ENCODE peak calls at places on chromosome 4, in four cellular contexts. H, N, I and D are unnamed samples.

GRCh38 chr4:8760561-8760960 is 111.1 kb downstream of the HMX1 start:
- DNase-seq in H (no peak), N (no peak), I (no peak), D (no peak)

GRCh38 chr4:88107406-88108107 is 50.9 kb downstream of the ABCG2 start:
- DNase-seq in H (peak), N (no peak), I (peak), D (no peak)

GRCh38 chr4:161936625-161937133 is 227.1 kb downstream of the FSTL5 start:
- DNase-seq in H (no peak), N (no peak), I (no peak), D (no peak)

GRCh38 chr4:20254517-20255250 is 3.0 kb downstream of the SLIT2 start:
- DNase-seq in H (no peak), N (no peak), I (no peak), D (peak)

GRCh38 chr4:6472008-6472386 is 417 bp downstream of the PPP2R2C start:
- DNase-seq in H (no peak), N (no peak), I (no peak), D (no peak)

GRCh38 chr4:168877779-168878491 is 132.1 kb downstream of the CBR4 start:
- DNase-seq in H (no peak), N (no peak), I (peak), D (no peak)

GRCh38 chr4:91746551-91746950 is 557.2 kb upstream of the GRID2 start:
- DNase-seq in H (no peak), N (no peak), I (no peak), D (no peak)

GRCh38 chr4:7673111-7673510 is 238.4 kb upstream of the PSAPL1 start:
- DNase-seq in H (no peak), N (no peak), I (no peak), D (no peak)

GRCh38 chr4:33133723-33134122 is 2413.6 kb downstream of the PCDH7 start:
- DNase-seq in H (no peak), N (no peak), I (no peak), D (no peak)

GRCh38 chr4:33739886-33740285 is 2504.4 kb downstream of the ARAP2 start:
- DNase-seq in H (no peak), N (no peak), I (no peak), D (no peak)

GRCh38 chr4:123785515-123785914 is 388.9 kb downstream of the SPRY1 start:
- DNase-seq in H (no peak), N (no peak), I (peak), D (peak)

GRCh38 chr4:624705-625590 is at the start of gene PDE6B:
- DNase-seq in H (no peak), N (no peak), I (no peak), D (no peak)

GRCh38 chr4:150037251-150037856 is 40.9 kb upstream of the DCLK2 start:
- DNase-seq in H (no peak), N (no peak), I (no peak), D (no peak)